ENCODE peak calls at places on chromosomes 16 and 17, in nine cellular contexts. N is EL; W is NCI-H1694; U is cortex of kidney; T is stimulated activated CD4-positive, alpha-beta T cell treated with anti-CD3 and anti-CD28 coated beads, Interleukin-2, amount 100 ng/mL, for 4 hours; X is anterior cingulate cortex; S is NCI-H1436; P is left cardiac atrium; D is GM04504. V is an unnamed sample.

GRCh38 chr16:11576427-11577289 is 10.1 kb downstream of the LITAF start:
- DNase-seq in S (no peak), X (no peak), P (peak), W (peak), U (no peak), D (no peak), N (no peak), T (no peak), V (peak)

GRCh38 chr16:46607529-46607928 is 13.7 kb downstream of the SHCBP1 start:
- DNase-seq in T (no peak), D (peak), N (peak), P (no peak), X (no peak), S (peak), U (no peak), W (peak), V (no peak)

GRCh38 chr16:86034421-86034919 is 135.5 kb downstream of the IRF8 start:
- DNase-seq in D (no peak), X (no peak), S (no peak), U (no peak), W (no peak), T (no peak), N (no peak), P (no peak), V (no peak)

GRCh38 chr17:2723997-2724782 is 12.6 kb upstream of the CLUH start:
- DNase-seq in N (no peak), X (no peak), W (no peak), D (no peak), T (no peak), S (no peak), P (peak), U (no peak), V (no peak)

GRCh38 chr17:59890720-59891119 is 2.0 kb downstream of the TUBD1 start:
- DNase-seq in P (no peak), U (no peak), T (no peak), N (peak), X (no peak), W (no peak), D (peak), S (no peak), V (no peak)

GRCh38 chr17:32518856-32519768 is 32.3 kb downstream of the CDK5R1 start:
- DNase-seq in X (peak), D (no peak), W (peak), S (peak), N (peak), U (no peak), P (peak), T (peak), V (peak)

GRCh38 chr17:3944485-3945388 is 19.5 kb downstream of the ATP2A3 start:
- DNase-seq in N (peak), S (no peak), T (no peak), D (peak), W (no peak), U (no peak), X (peak), P (peak), V (peak)

GRCh38 chr17:7479389-7480192 is at the start of gene ZBTB4:
- DNase-seq in W (no peak), D (peak), T (peak), N (peak), X (peak), S (no peak), P (peak), U (no peak), V (peak)

GRCh38 chr17:39740357-39741111 is 2.8 kb downstream of the GRB7 start:
- DNase-seq in N (peak), T (no peak), D (no peak), W (no peak), P (no peak), S (no peak), X (no peak), U (no peak), V (peak)

V was measured in testis.